ENCODE peak calls at places on chromosomes 6 and 20, in four cellular contexts. One of them, this sample, is unnamed.

GRCh38 chr6:21110684-21111398 is 482.7 kb upstream of the SOX4 start:
- DNase-seq in fibroblast of the aortic adventitia: no peak
- DNase-seq in HFFc6: no peak
- DNase-seq in foreskin fibroblast: peak; percentile 10
- DNase-seq in this sample: no peak

GRCh38 chr6:152380993-152381898 is 255.9 kb downstream of the SYNE1 start:
- DNase-seq in HFFc6: peak; percentile 99
- DNase-seq in foreskin fibroblast: peak; percentile 96
- DNase-seq in fibroblast of the aortic adventitia: peak; percentile 98
- DNase-seq in this sample: peak; percentile 98

GRCh38 chr6:66930559-66931290 is 1223.7 kb upstream of the EYS start:
- DNase-seq in HFFc6: no peak
- DNase-seq in foreskin fibroblast: peak; percentile 81
- DNase-seq in fibroblast of the aortic adventitia: peak; percentile 41
- DNase-seq in this sample: peak; percentile 56

GRCh38 chr20:37335642-37336368 is 10.1 kb upstream of the SRC start:
- DNase-seq in fibroblast of the aortic adventitia: no peak
- DNase-seq in foreskin fibroblast: peak; percentile 44
- DNase-seq in HFFc6: no peak
- DNase-seq in this sample: no peak

GRCh38 chr20:38617011-38617829 is 15.6 kb downstream of the ARHGAP40 start:
- DNase-seq in HFFc6: peak; percentile 73
- DNase-seq in foreskin fibroblast: peak; percentile 26
- DNase-seq in fibroblast of the aortic adventitia: no peak
- DNase-seq in this sample: no peak

GRCh38 chr20:23270427-23270911 is 80.1 kb upstream of the NXT1 start:
- DNase-seq in foreskin fibroblast: peak; percentile 54
- DNase-seq in HFFc6: no peak
- DNase-seq in fibroblast of the aortic adventitia: peak; percentile 75
- DNase-seq in this sample: peak; percentile 90

GRCh38 chr6:10420546-10421507 is 6.0 kb upstream of the TFAP2A start:
- DNase-seq in HFFc6: no peak
- DNase-seq in fibroblast of the aortic adventitia: no peak
- DNase-seq in foreskin fibroblast: no peak
- DNase-seq in this sample: no peak

GRCh38 chr6:81682238-81682795 is 70.2 kb downstream of the TENT5A start:
- DNase-seq in HFFc6: no peak
- DNase-seq in fibroblast of the aortic adventitia: no peak
- DNase-seq in foreskin fibroblast: no peak
- DNase-seq in this sample: no peak

GRCh38 chr6:17012421-17013225 is 89.2 kb upstream of the STMND1 start:
- DNase-seq in foreskin fibroblast: peak; percentile 82
- DNase-seq in fibroblast of the aortic adventitia: peak; percentile 57
- DNase-seq in HFFc6: peak; percentile 97
- DNase-seq in this sample: peak; percentile 61

GRCh38 chr6:157339432-157339831 is 16.1 kb upstream of the TMEM242 start:
- DNase-seq in fibroblast of the aortic adventitia: no peak
- DNase-seq in foreskin fibroblast: no peak
- DNase-seq in HFFc6: no peak
- DNase-seq in this sample: no peak

GRCh38 chr6:125190667-125191066 is 37.1 kb downstream of the TPD52L1 start:
- DNase-seq in HFFc6: no peak
- DNase-seq in fibroblast of the aortic adventitia: no peak
- DNase-seq in foreskin fibroblast: no peak
- DNase-seq in this sample: no peak

GRCh38 chr6:44489912-44490604 is 102.6 kb downstream of the CDC5L start:
- DNase-seq in foreskin fibroblast: peak; percentile 95
- DNase-seq in fibroblast of the aortic adventitia: peak; percentile 99
- DNase-seq in HFFc6: peak; percentile 96
- DNase-seq in this sample: peak; percentile 99

GRCh38 chr6:89079611-89080213 is 839 bp upstream of the PNRC1 start:
- DNase-seq in HFFc6: peak; percentile 35
- DNase-seq in fibroblast of the aortic adventitia: peak; percentile 83
- DNase-seq in foreskin fibroblast: peak; percentile 77
- DNase-seq in this sample: peak; percentile 83

GRCh38 chr6:11232968-11233626 is 629 bp upstream of the NEDD9 start:
- DNase-seq in fibroblast of the aortic adventitia: no peak
- DNase-seq in foreskin fibroblast: no peak
- DNase-seq in HFFc6: peak; percentile 25
- DNase-seq in this sample: no peak

GRCh38 chr6:51013376-51013775 is 194.7 kb downstream of the TFAP2B start:
- DNase-seq in foreskin fibroblast: no peak
- DNase-seq in HFFc6: no peak
- DNase-seq in fibroblast of the aortic adventitia: no peak
- DNase-seq in this sample: no peak

GRCh38 chr20:59318201-59318790 is 17.9 kb downstream of the EDN3 start:
- DNase-seq in fibroblast of the aortic adventitia: no peak
- DNase-seq in foreskin fibroblast: no peak
- DNase-seq in HFFc6: no peak
- DNase-seq in this sample: no peak

GRCh38 chr6:132364249-132364648 is 37.0 kb downstream of the MOXD1 start:
- DNase-seq in HFFc6: no peak
- DNase-seq in foreskin fibroblast: no peak
- DNase-seq in fibroblast of the aortic adventitia: no peak
- DNase-seq in this sample: no peak

GRCh38 chr20:47269309-47270165 is 87.0 kb downstream of the ZMYND8 start:
- DNase-seq in fibroblast of the aortic adventitia: peak; percentile 31
- DNase-seq in foreskin fibroblast: no peak
- DNase-seq in HFFc6: no peak
- DNase-seq in this sample: no peak

GRCh38 chr6:11094411-11094851 is 797 bp downstream of the SMIM13 start:
- DNase-seq in HFFc6: peak; percentile 19
- DNase-seq in fibroblast of the aortic adventitia: peak; percentile 43
- DNase-seq in foreskin fibroblast: peak; percentile 70
- DNase-seq in this sample: peak; percentile 63

GRCh38 chr6:131741688-131742393 is 31.0 kb upstream of the CTAGE9 start:
- DNase-seq in HFFc6: no peak
- DNase-seq in foreskin fibroblast: no peak
- DNase-seq in fibroblast of the aortic adventitia: no peak
- DNase-seq in this sample: no peak

GRCh38 chr6:41935190-41935569 is 6.4 kb downstream of the CCND3 start:
- DNase-seq in HFFc6: no peak
- DNase-seq in fibroblast of the aortic adventitia: no peak
- DNase-seq in foreskin fibroblast: no peak
- DNase-seq in this sample: no peak

GRCh38 chr20:3815703-3816315 is 4.5 kb upstream of the AP5S1 start:
- DNase-seq in fibroblast of the aortic adventitia: no peak
- DNase-seq in foreskin fibroblast: no peak
- DNase-seq in HFFc6: no peak
- DNase-seq in this sample: no peak

GRCh38 chr20:40687384-40688128 is 1.5 kb downstream of the MAFB start:
- DNase-seq in HFFc6: no peak
- DNase-seq in fibroblast of the aortic adventitia: peak; percentile 11
- DNase-seq in foreskin fibroblast: peak; percentile 46
- DNase-seq in this sample: peak; percentile 48

GRCh38 chr20:32917191-32917950 is 58.6 kb downstream of the EFCAB8 start:
- DNase-seq in HFFc6: no peak
- DNase-seq in fibroblast of the aortic adventitia: no peak
- DNase-seq in foreskin fibroblast: no peak
- DNase-seq in this sample: no peak

GRCh38 chr20:2292711-2293110 is 3.1 kb upstream of the TGM3 start:
- DNase-seq in fibroblast of the aortic adventitia: no peak
- DNase-seq in foreskin fibroblast: no peak
- DNase-seq in HFFc6: no peak
- DNase-seq in this sample: no peak

GRCh38 chr6:141354191-141354950 is 778.4 kb upstream of the GJE1 start:
- DNase-seq in foreskin fibroblast: no peak
- DNase-seq in fibroblast of the aortic adventitia: peak; percentile 18
- DNase-seq in HFFc6: no peak
- DNase-seq in this sample: no peak
- TF ChIP-seq CTCF in foreskin fibroblast: no peak
- TF ChIP-seq CTCF in fibroblast of the aortic adventitia: no peak
- TF ChIP-seq CTCF in HFFc6: peak; percentile 20
- TF ChIP-seq CTCF in this sample: no peak

GRCh38 chr6:85677243-85677956 is 34.7 kb upstream of the SYNCRIP start:
- DNase-seq in HFFc6: no peak
- DNase-seq in fibroblast of the aortic adventitia: peak; percentile 58
- DNase-seq in foreskin fibroblast: peak; percentile 17
- DNase-seq in this sample: peak; percentile 51
- TF ChIP-seq CTCF in HFFc6: peak; percentile 47
- TF ChIP-seq CTCF in fibroblast of the aortic adventitia: no peak
- TF ChIP-seq CTCF in foreskin fibroblast: no peak
- TF ChIP-seq CTCF in this sample: no peak

DNA sequence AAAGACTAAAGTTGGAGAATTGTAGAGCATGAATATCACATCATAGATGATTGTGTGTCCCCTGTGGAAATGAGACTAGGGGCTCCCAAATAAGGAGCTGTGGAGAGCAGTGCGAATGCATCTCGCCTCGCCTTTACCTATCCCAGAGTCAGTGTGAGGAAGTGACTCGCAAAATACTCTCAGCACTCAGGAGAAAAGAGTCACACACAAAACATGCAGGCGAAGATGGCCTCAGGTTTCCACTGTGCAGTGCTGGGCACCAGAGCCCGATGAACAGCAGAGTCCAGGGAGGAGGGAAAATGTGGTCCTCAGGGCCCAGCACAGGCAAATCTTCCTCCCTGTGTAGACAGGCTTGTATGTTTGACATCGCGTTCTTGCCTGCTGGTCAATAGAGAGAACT is 126.5 kb upstream of the AFDN start:
- DNase-seq in HFFc6: no peak
- DNase-seq in foreskin fibroblast: no peak
- DNase-seq in fibroblast of the aortic adventitia: no peak
- DNase-seq in this sample: no peak
- TF ChIP-seq CTCF in HFFc6: no peak
- TF ChIP-seq CTCF in foreskin fibroblast: no peak
- TF ChIP-seq CTCF in fibroblast of the aortic adventitia: no peak
- TF ChIP-seq CTCF in this sample: no peak

DNA sequence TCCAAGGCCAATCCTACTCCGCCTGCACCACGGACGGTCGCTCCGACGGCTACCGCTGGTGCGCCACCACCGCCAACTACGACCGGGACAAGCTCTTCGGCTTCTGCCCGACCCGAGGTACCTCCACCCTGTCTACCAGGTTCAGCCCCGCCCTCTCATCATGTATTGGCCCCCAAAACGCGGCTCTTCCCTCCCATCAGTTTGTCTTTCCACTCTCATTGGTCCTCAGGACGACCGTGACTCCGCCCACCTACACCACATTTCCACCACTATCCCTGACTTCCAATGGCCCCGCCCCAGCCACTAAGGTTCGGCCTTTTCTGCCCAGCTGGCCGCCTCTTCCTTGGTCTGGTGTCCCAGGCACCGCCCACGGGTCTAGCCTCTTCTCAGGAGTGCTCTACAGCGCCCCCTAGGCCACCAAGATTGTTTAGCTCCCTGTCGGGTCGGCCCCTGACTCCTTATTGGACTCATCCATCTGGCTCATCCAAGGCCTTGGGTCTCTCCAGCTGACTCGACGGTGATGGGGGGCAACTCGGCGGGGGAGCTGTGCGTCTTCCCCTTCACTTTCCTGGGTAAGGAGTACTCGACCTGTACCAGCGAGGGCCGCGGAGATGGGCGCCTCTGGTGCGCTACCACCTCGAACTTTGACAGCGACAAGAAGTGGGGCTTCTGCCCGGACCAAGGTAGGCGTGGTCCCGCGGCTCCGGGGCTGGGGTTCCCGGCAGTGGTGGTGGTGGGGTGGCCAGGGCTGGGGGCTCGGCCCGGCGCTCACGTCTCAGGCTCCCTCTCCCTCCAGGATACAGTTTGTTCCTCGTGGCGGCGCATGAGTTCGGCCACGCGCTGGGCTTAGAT is 3.1 kb downstream of the MMP9 start:
- DNase-seq in foreskin fibroblast: peak; percentile 29
- DNase-seq in fibroblast of the aortic adventitia: no peak
- DNase-seq in HFFc6: peak; percentile 23
- DNase-seq in this sample: peak; percentile 69
- TF ChIP-seq CTCF in foreskin fibroblast: peak; percentile 8
- TF ChIP-seq CTCF in fibroblast of the aortic adventitia: peak; percentile 8
- TF ChIP-seq CTCF in HFFc6: peak; percentile 66
- TF ChIP-seq CTCF in this sample: peak; percentile 25

DNA sequence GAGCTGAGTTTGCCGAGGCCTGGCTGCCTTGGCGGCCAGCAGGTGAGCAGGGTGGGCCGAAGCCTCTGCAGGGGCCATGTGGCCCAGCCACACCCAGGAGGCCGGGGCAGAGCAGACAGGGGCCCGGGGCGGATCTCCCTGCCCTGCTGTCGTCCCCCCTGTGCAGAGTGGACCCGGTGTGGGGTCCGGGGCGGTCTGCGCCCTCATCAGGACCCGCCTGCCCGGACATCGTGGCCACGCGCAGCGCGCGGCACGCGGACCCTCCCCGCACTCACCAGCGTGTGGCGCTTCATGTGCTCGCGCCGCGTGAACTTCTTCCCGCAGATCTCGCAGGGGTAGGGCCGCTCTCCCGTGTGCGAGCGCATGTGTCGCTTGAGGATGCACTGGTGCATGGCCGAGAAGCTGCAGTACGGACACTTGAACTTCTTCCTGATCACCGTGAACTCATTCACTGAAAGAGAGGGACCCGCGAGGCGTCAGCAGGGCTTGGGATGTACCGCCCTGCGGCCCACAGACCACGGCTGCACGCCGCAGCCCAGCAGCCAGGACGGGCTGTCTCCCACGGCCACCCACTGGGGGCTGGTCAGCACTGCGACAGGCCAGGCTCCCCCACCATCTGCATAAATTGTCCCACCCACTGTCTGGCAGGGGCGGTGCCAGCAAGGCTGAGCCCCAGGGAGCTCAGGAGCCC is 13.0 kb downstream of the SLC2A4RG start:
- DNase-seq in foreskin fibroblast: no peak
- DNase-seq in fibroblast of the aortic adventitia: no peak
- DNase-seq in HFFc6: no peak
- DNase-seq in this sample: no peak
- TF ChIP-seq CTCF in foreskin fibroblast: no peak
- TF ChIP-seq CTCF in fibroblast of the aortic adventitia: no peak
- TF ChIP-seq CTCF in HFFc6: no peak
- TF ChIP-seq CTCF in this sample: no peak

GRCh38 chr6:33415831-33416230 is 2.1 kb downstream of the CUTA start:
- DNase-seq in fibroblast of the aortic adventitia: no peak
- DNase-seq in HFFc6: no peak
- DNase-seq in foreskin fibroblast: no peak
- DNase-seq in this sample: no peak

GRCh38 chr6:33413601-33414120 is 2.8 kb downstream of the PHF1 start:
- DNase-seq in HFFc6: no peak
- DNase-seq in fibroblast of the aortic adventitia: no peak
- DNase-seq in foreskin fibroblast: no peak
- DNase-seq in this sample: no peak

GRCh38 chr6:33416386-33417126 is 1.4 kb downstream of the CUTA start:
- DNase-seq in HFFc6: no peak
- DNase-seq in foreskin fibroblast: peak; percentile 39
- DNase-seq in fibroblast of the aortic adventitia: no peak
- DNase-seq in this sample: no peak

GRCh38 chr6:33413200-33413599 is 2.4 kb downstream of the PHF1 start:
- DNase-seq in fibroblast of the aortic adventitia: no peak
- DNase-seq in HFFc6: no peak
- DNase-seq in foreskin fibroblast: no peak
- DNase-seq in this sample: no peak

GRCh38 chr6:33414592-33415271 is 3.2 kb downstream of the CUTA start:
- DNase-seq in fibroblast of the aortic adventitia: no peak
- DNase-seq in HFFc6: no peak
- DNase-seq in foreskin fibroblast: peak; percentile 51
- DNase-seq in this sample: no peak
- TF ChIP-seq CTCF in fibroblast of the aortic adventitia: peak; percentile 53
- TF ChIP-seq CTCF in HFFc6: peak; percentile 64
- TF ChIP-seq CTCF in foreskin fibroblast: peak; percentile 39
- TF ChIP-seq CTCF in this sample: peak; percentile 56